ENCODE peak calls at places on chromosomes 2 and 18, in ten cellular contexts. One of them, this sample, is unnamed. For H3K4me1, the result is how much of the 10 kb centered on the place peaks cover.

GRCh38 chr2:147086715-147087114 is 758.1 kb upstream of the ACVR2A start:
- DNase-seq in spleen: no peak
- DNase-seq in Peyer's patch: no peak
- DNase-seq in heart left ventricle: no peak
- DNase-seq in sigmoid colon: no peak
- DNase-seq in body of pancreas: no peak
- DNase-seq in small intestine: no peak
- DNase-seq in left lung: no peak
- DNase-seq in uterus: no peak
- DNase-seq in tibial nerve: no peak
- DNase-seq in this sample: no peak

GRCh38 chr2:105571445-105571987 is 172.7 kb upstream of the FHL2 start:
- DNase-seq in spleen: no peak
- DNase-seq in Peyer's patch: no peak
- DNase-seq in heart left ventricle: no peak
- DNase-seq in sigmoid colon: no peak
- DNase-seq in body of pancreas: no peak
- DNase-seq in small intestine: no peak
- DNase-seq in left lung: no peak
- DNase-seq in uterus: no peak
- DNase-seq in tibial nerve: no peak
- DNase-seq in this sample: no peak

GRCh38 chr2:68157002-68157401 is 686 bp upstream of the PNO1 start:
- DNase-seq in spleen: peak
- DNase-seq in Peyer's patch: no peak
- DNase-seq in heart left ventricle: no peak
- DNase-seq in sigmoid colon: no peak
- DNase-seq in body of pancreas: no peak
- DNase-seq in small intestine: no peak
- DNase-seq in left lung: peak
- DNase-seq in uterus: no peak
- DNase-seq in tibial nerve: no peak
- DNase-seq in this sample: peak

GRCh38 chr2:221572821-221573429 is 821 bp upstream of the EPHA4 start:
- DNase-seq in spleen: no peak
- DNase-seq in Peyer's patch: peak
- DNase-seq in heart left ventricle: no peak
- DNase-seq in sigmoid colon: peak
- DNase-seq in body of pancreas: peak
- DNase-seq in small intestine: peak
- DNase-seq in left lung: no peak
- DNase-seq in uterus: no peak
- DNase-seq in tibial nerve: peak
- DNase-seq in this sample: no peak

GRCh38 chr18:55907352-55908045 is 319.5 kb upstream of the TCF4 start:
- DNase-seq in spleen: no peak
- DNase-seq in Peyer's patch: no peak
- DNase-seq in heart left ventricle: peak
- DNase-seq in sigmoid colon: no peak
- DNase-seq in body of pancreas: no peak
- DNase-seq in small intestine: no peak
- DNase-seq in left lung: no peak
- DNase-seq in uterus: peak
- DNase-seq in tibial nerve: no peak
- DNase-seq in this sample: no peak

GRCh38 chr2:215921884-215922283 is 91.5 kb downstream of the MREG start:
- DNase-seq in spleen: no peak
- DNase-seq in Peyer's patch: peak
- DNase-seq in heart left ventricle: no peak
- DNase-seq in sigmoid colon: no peak
- DNase-seq in body of pancreas: no peak
- DNase-seq in small intestine: peak
- DNase-seq in left lung: no peak
- DNase-seq in uterus: no peak
- DNase-seq in tibial nerve: no peak
- DNase-seq in this sample: peak

GRCh38 chr2:118849226-118850170 is 2.0 kb upstream of the EN1 start:
- DNase-seq in spleen: no peak
- DNase-seq in Peyer's patch: peak
- DNase-seq in heart left ventricle: no peak
- DNase-seq in sigmoid colon: no peak
- DNase-seq in body of pancreas: no peak
- DNase-seq in small intestine: no peak
- DNase-seq in left lung: no peak
- DNase-seq in uterus: no peak
- DNase-seq in tibial nerve: no peak
- DNase-seq in this sample: no peak

GRCh38 chr2:61017003-61017555 is 441 bp upstream of the PEX13 start:
- DNase-seq in spleen: peak
- DNase-seq in Peyer's patch: peak
- DNase-seq in heart left ventricle: peak
- DNase-seq in sigmoid colon: peak
- DNase-seq in body of pancreas: peak
- DNase-seq in small intestine: peak
- DNase-seq in left lung: peak
- DNase-seq in uterus: peak
- DNase-seq in tibial nerve: peak
- DNase-seq in this sample: peak

GRCh38 chr2:97997774-97998392 is 2.1 kb upstream of the TMEM131 start:
- DNase-seq in spleen: no peak
- DNase-seq in Peyer's patch: no peak
- DNase-seq in heart left ventricle: no peak
- DNase-seq in sigmoid colon: no peak
- DNase-seq in body of pancreas: no peak
- DNase-seq in small intestine: no peak
- DNase-seq in left lung: no peak
- DNase-seq in uterus: no peak
- DNase-seq in tibial nerve: no peak
- DNase-seq in this sample: no peak

GRCh38 chr2:241982711-241983570 is 113.4 kb downstream of the RTP5 start:
- DNase-seq in spleen: peak
- DNase-seq in Peyer's patch: peak
- DNase-seq in heart left ventricle: no peak
- DNase-seq in sigmoid colon: no peak
- DNase-seq in body of pancreas: no peak
- DNase-seq in small intestine: peak
- DNase-seq in left lung: no peak
- DNase-seq in uterus: no peak
- DNase-seq in tibial nerve: no peak
- DNase-seq in this sample: no peak

GRCh38 chr2:17606851-17607250 is 66.4 kb downstream of the VSNL1 start:
- DNase-seq in spleen: no peak
- DNase-seq in Peyer's patch: no peak
- DNase-seq in heart left ventricle: no peak
- DNase-seq in sigmoid colon: no peak
- DNase-seq in body of pancreas: no peak
- DNase-seq in small intestine: no peak
- DNase-seq in left lung: no peak
- DNase-seq in uterus: no peak
- DNase-seq in tibial nerve: no peak
- DNase-seq in this sample: no peak

GRCh38 chr2:40371525-40372277 is 80.2 kb downstream of the SLC8A1 start:
- DNase-seq in spleen: no peak
- DNase-seq in Peyer's patch: no peak
- DNase-seq in heart left ventricle: peak
- DNase-seq in sigmoid colon: peak
- DNase-seq in body of pancreas: no peak
- DNase-seq in small intestine: no peak
- DNase-seq in left lung: no peak
- DNase-seq in uterus: peak
- DNase-seq in tibial nerve: no peak
- DNase-seq in this sample: peak

GRCh38 chr2:153601812-153602211 is 123.2 kb upstream of the RPRM start:
- DNase-seq in spleen: no peak
- DNase-seq in Peyer's patch: no peak
- DNase-seq in heart left ventricle: no peak
- DNase-seq in sigmoid colon: no peak
- DNase-seq in body of pancreas: no peak
- DNase-seq in small intestine: no peak
- DNase-seq in left lung: no peak
- DNase-seq in uterus: no peak
- DNase-seq in tibial nerve: no peak
- DNase-seq in this sample: no peak

GRCh38 chr2:70440621-70441020 is 113.0 kb downstream of the TGFA start:
- DNase-seq in spleen: no peak
- DNase-seq in Peyer's patch: no peak
- DNase-seq in heart left ventricle: no peak
- DNase-seq in sigmoid colon: no peak
- DNase-seq in body of pancreas: no peak
- DNase-seq in small intestine: no peak
- DNase-seq in left lung: no peak
- DNase-seq in uterus: no peak
- DNase-seq in tibial nerve: no peak
- DNase-seq in this sample: no peak

GRCh38 chr2:191382801-191383200 is 137.6 kb downstream of the MYO1B start:
- DNase-seq in spleen: no peak
- DNase-seq in Peyer's patch: peak
- DNase-seq in heart left ventricle: peak
- DNase-seq in sigmoid colon: no peak
- DNase-seq in body of pancreas: peak
- DNase-seq in small intestine: peak
- DNase-seq in left lung: no peak
- DNase-seq in uterus: no peak
- DNase-seq in tibial nerve: no peak
- DNase-seq in this sample: peak

GRCh38 chr2:239232195-239232578 is 168.6 kb downstream of the HDAC4 start:
- DNase-seq in spleen: no peak
- DNase-seq in Peyer's patch: no peak
- DNase-seq in heart left ventricle: no peak
- DNase-seq in sigmoid colon: peak
- DNase-seq in body of pancreas: no peak
- DNase-seq in small intestine: no peak
- DNase-seq in left lung: no peak
- DNase-seq in uterus: no peak
- DNase-seq in tibial nerve: no peak
- DNase-seq in this sample: no peak
- H3K4me1 ChIP-seq in spleen: under half
- H3K4me1 ChIP-seq in Peyer's patch: under half
- H3K4me1 ChIP-seq in heart left ventricle: under half
- H3K4me1 ChIP-seq in sigmoid colon: half or more
- H3K4me1 ChIP-seq in body of pancreas: under half
- H3K4me1 ChIP-seq in small intestine: under half
- H3K4me1 ChIP-seq in left lung: half or more
- H3K4me1 ChIP-seq in uterus: under half
- H3K4me1 ChIP-seq in tibial nerve: half or more
- H3K4me1 ChIP-seq in this sample: under half

DNA sequence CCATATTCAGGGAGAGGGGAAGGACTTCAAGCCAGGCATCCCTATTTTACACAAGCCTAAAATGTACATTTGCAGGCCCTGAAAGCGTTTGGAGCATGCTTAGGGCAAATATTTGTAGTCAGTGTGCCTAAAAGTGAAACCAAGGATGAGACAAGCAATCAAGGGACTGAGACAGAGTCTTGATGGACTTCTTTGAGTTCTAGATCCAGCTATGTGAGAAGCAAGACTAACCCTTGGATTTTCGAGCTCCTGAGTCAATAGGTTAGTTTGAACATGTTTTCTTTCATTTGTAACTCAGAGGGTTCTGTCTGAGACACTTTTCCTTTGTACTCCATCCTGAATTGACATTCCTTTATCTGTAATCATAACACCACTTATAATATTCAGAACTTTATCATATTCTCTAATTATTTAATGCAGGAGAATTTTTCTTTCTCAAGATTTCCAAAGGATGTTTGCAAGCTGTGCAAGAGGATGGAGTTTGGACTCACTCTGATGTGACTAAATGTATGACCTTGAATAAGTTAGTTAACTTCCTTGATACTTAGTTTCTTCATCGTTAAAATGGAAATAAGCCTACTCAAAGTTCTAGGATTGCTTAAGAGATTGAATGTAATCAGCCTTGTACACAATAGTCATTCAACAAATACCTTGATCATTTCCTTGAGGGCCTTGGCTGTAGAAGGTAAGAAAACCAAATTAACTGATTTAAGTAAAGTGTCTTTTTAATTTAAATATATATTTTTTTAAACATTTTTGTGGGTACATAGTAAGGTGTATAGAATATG is 1237.8 kb upstream of the ZEB2 start:
- DNase-seq in spleen: no peak
- DNase-seq in Peyer's patch: no peak
- DNase-seq in heart left ventricle: no peak
- DNase-seq in sigmoid colon: no peak
- DNase-seq in body of pancreas: no peak
- DNase-seq in small intestine: no peak
- DNase-seq in left lung: no peak
- DNase-seq in uterus: no peak
- DNase-seq in tibial nerve: no peak
- DNase-seq in this sample: no peak
- H3K4me1 ChIP-seq in spleen: under half
- H3K4me1 ChIP-seq in Peyer's patch: under half
- H3K4me1 ChIP-seq in heart left ventricle: under half
- H3K4me1 ChIP-seq in sigmoid colon: under half
- H3K4me1 ChIP-seq in body of pancreas: under half
- H3K4me1 ChIP-seq in small intestine: under half
- H3K4me1 ChIP-seq in left lung: under half
- H3K4me1 ChIP-seq in uterus: under half
- H3K4me1 ChIP-seq in tibial nerve: under half
- H3K4me1 ChIP-seq in this sample: under half

DNA sequence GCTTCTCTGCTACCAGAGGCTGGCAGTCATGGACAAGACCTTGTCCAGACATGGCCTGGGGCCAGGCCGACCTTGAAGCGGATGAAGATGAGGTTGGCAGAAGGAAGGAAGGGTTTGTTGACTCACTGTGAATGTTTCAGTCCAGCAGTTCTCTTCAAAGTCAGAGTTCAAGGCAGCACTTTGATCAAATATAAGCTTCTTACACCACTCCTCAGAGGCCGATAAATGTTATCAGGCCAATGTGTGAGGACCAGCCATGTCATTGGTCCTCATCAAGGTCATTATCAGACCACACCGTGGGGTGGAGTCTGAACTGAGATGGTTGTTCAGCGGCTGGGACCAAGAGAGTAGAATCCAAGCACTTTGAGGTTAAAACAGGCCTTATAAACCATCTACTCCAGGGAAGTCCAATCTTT is 35.5 kb downstream of the QPCT start:
- DNase-seq in spleen: no peak
- DNase-seq in Peyer's patch: no peak
- DNase-seq in heart left ventricle: no peak
- DNase-seq in sigmoid colon: no peak
- DNase-seq in body of pancreas: no peak
- DNase-seq in small intestine: no peak
- DNase-seq in left lung: no peak
- DNase-seq in uterus: no peak
- DNase-seq in tibial nerve: no peak
- DNase-seq in this sample: no peak
- H3K4me1 ChIP-seq in spleen: under half
- H3K4me1 ChIP-seq in Peyer's patch: under half
- H3K4me1 ChIP-seq in heart left ventricle: under half
- H3K4me1 ChIP-seq in sigmoid colon: under half
- H3K4me1 ChIP-seq in body of pancreas: under half
- H3K4me1 ChIP-seq in small intestine: under half
- H3K4me1 ChIP-seq in left lung: under half
- H3K4me1 ChIP-seq in uterus: under half
- H3K4me1 ChIP-seq in tibial nerve: under half
- H3K4me1 ChIP-seq in this sample: under half

DNA sequence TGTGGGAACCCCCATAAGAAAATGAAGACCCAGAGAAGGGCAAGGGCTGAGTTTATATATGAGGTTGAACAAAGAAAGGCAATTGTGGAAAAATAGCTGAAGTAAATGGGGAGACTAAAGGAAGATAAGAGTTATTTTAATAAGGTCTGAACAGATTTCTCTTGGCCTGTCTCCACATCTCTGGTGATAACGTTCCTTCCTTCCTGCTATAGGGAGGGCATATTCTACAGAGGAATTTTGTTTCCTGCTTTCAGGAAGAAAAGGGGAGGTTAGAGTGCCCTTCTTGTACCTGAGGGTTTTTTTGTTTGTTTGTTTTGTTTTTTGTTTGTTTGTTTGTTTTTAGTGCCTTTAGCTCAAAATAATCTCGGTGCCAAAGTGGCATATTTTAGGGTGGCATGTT is 31.6 kb downstream of the MOGAT1 start:
- DNase-seq in spleen: no peak
- DNase-seq in Peyer's patch: no peak
- DNase-seq in heart left ventricle: no peak
- DNase-seq in sigmoid colon: no peak
- DNase-seq in body of pancreas: no peak
- DNase-seq in small intestine: no peak
- DNase-seq in left lung: no peak
- DNase-seq in uterus: no peak
- DNase-seq in tibial nerve: no peak
- DNase-seq in this sample: no peak
- H3K4me1 ChIP-seq in spleen: under half
- H3K4me1 ChIP-seq in Peyer's patch: under half
- H3K4me1 ChIP-seq in heart left ventricle: under half
- H3K4me1 ChIP-seq in sigmoid colon: under half
- H3K4me1 ChIP-seq in body of pancreas: under half
- H3K4me1 ChIP-seq in small intestine: under half
- H3K4me1 ChIP-seq in left lung: under half
- H3K4me1 ChIP-seq in uterus: under half
- H3K4me1 ChIP-seq in tibial nerve: under half
- H3K4me1 ChIP-seq in this sample: under half

This sample was measured in cardiac muscle cell.